ENCODE peak calls at places on chromosomes 4 and X, in four cellular contexts. One of them, this sample, is unnamed.

GRCh38 chr4:153111426-153112070 is 92.7 kb upstream of the TRIM2 start:
- DNase-seq in K562: no peak
- DNase-seq in HepG2: no peak
- DNase-seq in GM12878: no peak
- DNase-seq in this sample: no peak

GRCh38 chrX:39261446-39262147 is 460.3 kb downstream of the MID1IP1 start:
- DNase-seq in HepG2: peak
- DNase-seq in K562: peak
- DNase-seq in GM12878: no peak
- DNase-seq in this sample: no peak

GRCh38 chr4:39486221-39486804 is 27.5 kb downstream of the LIAS start:
- DNase-seq in HepG2: no peak
- DNase-seq in GM12878: no peak
- DNase-seq in K562: no peak
- DNase-seq in this sample: no peak

GRCh38 chr4:55604996-55605395 is 13.0 kb upstream of the PDCL2 start:
- DNase-seq in K562: no peak
- DNase-seq in GM12878: no peak
- DNase-seq in HepG2: no peak
- DNase-seq in this sample: no peak

GRCh38 chr4:175106301-175106700 is 188.1 kb downstream of the ADAM29 start:
- DNase-seq in GM12878: no peak
- DNase-seq in K562: no peak
- DNase-seq in HepG2: no peak
- DNase-seq in this sample: no peak

GRCh38 chr4:147479817-147480216 is 1.1 kb upstream of the EDNRA start:
- DNase-seq in GM12878: no peak
- DNase-seq in HepG2: no peak
- DNase-seq in K562: no peak
- DNase-seq in this sample: no peak

GRCh38 chr4:106316773-106317409 is 541 bp downstream of the AIMP1 start:
- DNase-seq in HepG2: no peak
- DNase-seq in K562: peak
- DNase-seq in GM12878: no peak
- DNase-seq in this sample: no peak

GRCh38 chr4:184649026-184649970 is at the start of the genes CASP3 and PRIMPOL:
- DNase-seq in HepG2: peak
- DNase-seq in GM12878: peak
- DNase-seq in K562: peak
- DNase-seq in this sample: peak

GRCh38 chr4:39036172-39036571 is 4.0 kb upstream of the TMEM156 start:
- DNase-seq in GM12878: no peak
- DNase-seq in HepG2: peak
- DNase-seq in K562: no peak
- DNase-seq in this sample: no peak

GRCh38 chrX:119410027-119410819 is 11.1 kb downstream of the SLC25A43 start:
- DNase-seq in HepG2: peak
- DNase-seq in GM12878: no peak
- DNase-seq in K562: peak
- DNase-seq in this sample: no peak

GRCh38 chr4:112099701-112100289 is 45.5 kb upstream of the FAM241A start:
- DNase-seq in HepG2: peak
- DNase-seq in GM12878: peak
- DNase-seq in K562: peak
- DNase-seq in this sample: no peak

GRCh38 chrX:130083656-130084382 is 26.5 kb downstream of the ELF4 start:
- DNase-seq in GM12878: no peak
- DNase-seq in HepG2: no peak
- DNase-seq in K562: peak
- DNase-seq in this sample: no peak

GRCh38 chr4:153520871-153521329 is 54.7 kb downstream of the TMEM131L start:
- DNase-seq in HepG2: no peak
- DNase-seq in K562: peak
- DNase-seq in GM12878: peak
- DNase-seq in this sample: no peak

GRCh38 chr4:37434469-37434868 is 189.9 kb downstream of the NWD2 start:
- DNase-seq in HepG2: no peak
- DNase-seq in K562: no peak
- DNase-seq in GM12878: no peak
- DNase-seq in this sample: no peak

GRCh38 chrX:78105944-78106650 is 2.0 kb downstream of the PGK1 start:
- DNase-seq in GM12878: no peak
- DNase-seq in HepG2: no peak
- DNase-seq in K562: no peak
- DNase-seq in this sample: no peak

GRCh38 chr4:169971456-169972015 is 54.7 kb downstream of the MFAP3L start:
- DNase-seq in HepG2: no peak
- DNase-seq in K562: no peak
- DNase-seq in GM12878: no peak
- DNase-seq in this sample: no peak
- TF ChIP-seq USF2 in HepG2: no peak
- TF ChIP-seq USF2 in K562: no peak
- TF ChIP-seq USF2 in GM12878: no peak
- TF ChIP-seq USF2 in this sample: no peak

GRCh38 chrX:87808576-87809243 is 291.1 kb downstream of the KLHL4 start:
- DNase-seq in GM12878: no peak
- DNase-seq in K562: no peak
- DNase-seq in HepG2: no peak
- DNase-seq in this sample: no peak
- TF ChIP-seq CBFB in GM12878: no peak
- TF ChIP-seq CBFB in K562: no peak
- TF ChIP-seq CBFB in HepG2: no peak
- TF ChIP-seq CBFB in this sample: no peak

DNA sequence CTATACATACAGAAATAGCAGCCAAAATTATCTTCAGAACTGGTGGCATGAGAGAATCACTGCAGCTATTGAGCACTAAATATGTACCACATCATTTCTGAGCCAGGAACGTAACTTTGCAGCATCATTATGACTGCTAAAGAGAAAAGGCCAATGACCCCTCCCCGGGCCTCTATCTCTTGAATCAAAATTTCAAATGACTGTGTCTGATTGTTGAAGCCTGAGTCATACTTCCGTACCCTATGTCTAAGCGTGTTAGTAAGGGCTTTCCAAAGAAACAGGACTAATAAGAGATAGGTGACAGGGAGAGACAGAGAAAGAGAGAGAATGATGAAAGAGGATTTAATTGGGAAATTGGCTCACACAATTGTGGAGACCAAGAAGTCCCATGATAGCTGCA is 445.5 kb upstream of the SPANXN1 start:
- DNase-seq in HepG2: no peak
- DNase-seq in K562: no peak
- DNase-seq in GM12878: no peak
- DNase-seq in this sample: no peak
- TF ChIP-seq CREM in HepG2: no peak
- TF ChIP-seq CREM in K562: no peak
- TF ChIP-seq CREM in GM12878: no peak
- TF ChIP-seq CREM in this sample: no peak

DNA sequence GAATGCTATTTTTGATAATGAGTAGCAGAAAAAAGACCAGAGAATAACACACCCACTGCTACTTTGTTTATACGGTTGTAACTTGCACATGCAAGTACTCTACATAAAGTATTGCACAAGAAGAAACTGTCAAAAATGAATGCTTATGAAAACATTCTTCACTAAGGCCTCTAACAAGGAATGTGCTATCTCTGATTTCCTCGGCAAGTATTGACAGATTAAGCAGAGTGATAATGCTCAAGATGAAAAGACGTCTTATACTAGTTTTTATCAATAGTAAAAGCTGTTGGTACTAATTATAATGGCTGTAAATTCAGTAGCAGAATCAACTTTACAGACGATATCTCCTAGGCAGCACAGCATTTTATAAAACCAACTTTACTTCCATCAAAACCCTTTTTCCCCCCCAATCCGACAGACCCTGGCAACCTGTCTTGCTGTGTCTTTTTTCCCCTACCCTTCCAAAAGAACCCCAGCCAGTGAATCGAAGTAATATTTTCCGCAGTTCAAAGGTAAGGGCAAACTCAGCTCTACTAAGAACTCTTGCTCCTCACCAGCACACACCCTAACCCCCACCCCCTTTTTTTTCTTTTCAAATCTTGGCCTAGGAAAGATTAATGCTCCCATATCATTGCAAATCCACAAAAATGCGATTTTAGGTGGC is 1.5 kb downstream of the FRYL start:
- DNase-seq in HepG2: peak
- DNase-seq in GM12878: no peak
- DNase-seq in K562: peak
- DNase-seq in this sample: no peak
- TF ChIP-seq USF2 in HepG2: no peak
- TF ChIP-seq USF2 in GM12878: no peak
- TF ChIP-seq USF2 in K562: no peak
- TF ChIP-seq USF2 in this sample: no peak

GRCh38 chr4:165766018-165766417 is 107.0 kb upstream of the TLL1 start:
- DNase-seq in HepG2: no peak
- DNase-seq in K562: no peak
- DNase-seq in GM12878: no peak
- DNase-seq in this sample: no peak
- TF ChIP-seq CBFB in HepG2: no peak
- TF ChIP-seq CBFB in K562: no peak
- TF ChIP-seq CBFB in GM12878: no peak
- TF ChIP-seq CBFB in this sample: no peak

This sample was measured in WTC11.